ENCODE peak calls at places on chromosomes 1 and 21, in eight cellular contexts. H, Z, O, E, T, Y, V and G are unnamed samples.

GRCh38 chr1:207026177-207026576 is 6.4 kb downstream of the C1orf116 start:
- DNase-seq in Y (no peak), O (peak), T (no peak), Z (peak), H (no peak), V (no peak), E (no peak), G (peak)

GRCh38 chr1:172484252-172484651 is 40.4 kb upstream of the PIGC start:
- DNase-seq in Y (no peak), V (no peak), Z (no peak), H (no peak), E (no peak), O (no peak), T (no peak), G (peak)

GRCh38 chr1:57894315-57894714 is 470.5 kb upstream of the DAB1 start:
- DNase-seq in T (no peak), H (no peak), E (no peak), O (no peak), Y (no peak), Z (no peak), V (no peak), G (peak)

GRCh38 chr21:25985990-25986389 is 184.6 kb downstream of the APP start:
- DNase-seq in H (no peak), V (no peak), T (no peak), Z (no peak), E (no peak), Y (no peak), O (no peak), G (no peak)

GRCh38 chr1:19640363-19641316 is 3.5 kb upstream of the NBL1 start:
- DNase-seq in Y (no peak), T (no peak), V (no peak), H (peak), Z (no peak), O (no peak), E (no peak), G (peak)

GRCh38 chr1:17012775-17013501 is 1.2 kb upstream of the ATP13A2 start:
- DNase-seq in V (no peak), H (no peak), E (no peak), Y (no peak), O (peak), Z (peak), T (no peak), G (no peak)

GRCh38 chr1:234078143-234078542 is 173.7 kb downstream of the SLC35F3 start:
- DNase-seq in E (no peak), H (no peak), V (no peak), Y (no peak), O (no peak), T (no peak), Z (no peak), G (no peak)

GRCh38 chr1:2785631-2786328 is 15.7 kb downstream of the TTC34 start:
- DNase-seq in O (no peak), E (no peak), Y (no peak), V (no peak), Z (no peak), T (no peak), H (no peak), G (no peak)

GRCh38 chr1:183248989-183249691 is 63.1 kb downstream of the LAMC2 start:
- DNase-seq in V (no peak), Y (no peak), E (no peak), T (no peak), H (no peak), Z (no peak), O (peak), G (peak)

GRCh38 chr1:178093150-178093957 is 550 bp upstream of the RASAL2 start:
- DNase-seq in E (peak), H (peak), T (peak), Z (peak), V (peak), Y (no peak), O (peak), G (peak)

GRCh38 chr1:67652800-67653199 is 32.2 kb upstream of the GADD45A start:
- DNase-seq in Y (no peak), E (no peak), H (no peak), O (peak), T (no peak), V (peak), Z (peak), G (peak)

GRCh38 chr1:42935313-42935624 is 23.4 kb downstream of the SLC2A1 start:
- DNase-seq in Z (no peak), T (peak), Y (no peak), H (no peak), E (no peak), V (no peak), O (no peak), G (no peak)
- H3K4me3 ChIP-seq in Z (no peak), T (no peak), Y (no peak), H (no peak), E (no peak), V (no peak), O (no peak), G (no peak)

GRCh38 chr1:27358928-27359313 is 7.8 kb downstream of the MAP3K6 start:
- DNase-seq in Y (no peak), V (no peak), H (no peak), O (no peak), E (no peak), T (no peak), Z (no peak), G (no peak)

GRCh38 chr1:27360159-27361043 is 6.4 kb downstream of the MAP3K6 start:
- DNase-seq in Y (no peak), Z (no peak), O (no peak), E (no peak), H (no peak), T (no peak), V (no peak), G (no peak)

GRCh38 chr1:27361553-27361952 is 5.2 kb downstream of the MAP3K6 start:
- DNase-seq in O (no peak), H (no peak), E (no peak), T (no peak), Y (no peak), Z (no peak), V (no peak), G (no peak)

GRCh38 chr1:27359822-27360158 is 7.0 kb downstream of the MAP3K6 start:
- DNase-seq in T (no peak), Z (no peak), V (no peak), E (no peak), O (no peak), Y (no peak), H (no peak), G (no peak)

DNA sequence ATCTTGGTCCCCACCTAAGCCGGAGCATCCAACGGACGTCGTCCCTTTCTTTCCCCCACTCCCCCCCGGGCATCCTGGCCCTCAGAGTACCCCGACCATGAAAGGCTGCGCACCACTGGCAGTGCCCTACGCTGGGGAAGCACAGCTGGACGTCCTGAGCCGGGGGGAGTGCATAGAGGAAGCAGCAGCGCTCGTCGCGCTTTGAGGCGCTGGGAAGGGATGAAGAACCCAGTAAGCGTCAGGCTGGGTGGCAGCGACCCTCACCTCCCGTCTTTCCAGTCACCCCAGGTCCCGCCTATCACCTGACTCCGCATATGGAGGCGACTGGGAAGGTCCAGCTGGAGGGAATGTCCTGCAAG is 5.7 kb downstream of the MAP3K6 start:
- DNase-seq in T (no peak), Z (no peak), Y (no peak), E (no peak), H (no peak), V (no peak), O (no peak), G (no peak)
- H3K4me3 ChIP-seq in T (no peak), Z (no peak), Y (no peak), E (no peak), H (no peak), V (no peak), O (no peak), G (no peak)

GRCh38 chr21:36695283-36695634 is 3.7 kb upstream of the SIM2 start:
- DNase-seq in H (no peak), O (no peak), E (no peak), Y (no peak), V (no peak), Z (no peak), T (no peak), G (no peak)
- H3K4me3 ChIP-seq in H (no peak), O (no peak), E (no peak), Y (no peak), V (no peak), Z (no peak), T (no peak), G (no peak)

GRCh38 chr1:10613861-10614260 is 139.1 kb downstream of the PEX14 start:
- DNase-seq in V (no peak), E (no peak), Y (no peak), T (no peak), H (no peak), O (no peak), Z (no peak), G (no peak)

GRCh38 chr1:10613340-10613739 is 138.6 kb downstream of the PEX14 start:
- DNase-seq in O (no peak), E (no peak), Z (no peak), T (no peak), H (no peak), Y (no peak), V (no peak), G (no peak)

GRCh38 chr1:10614377-10615225 is 139.9 kb downstream of the PEX14 start:
- DNase-seq in H (no peak), Y (no peak), V (no peak), E (no peak), O (no peak), Z (no peak), T (no peak), G (no peak)

GRCh38 chr1:10610901-10611600 is 136.3 kb downstream of the PEX14 start:
- DNase-seq in T (no peak), E (no peak), O (peak), H (no peak), Z (no peak), V (no peak), Y (no peak), G (no peak)

DNA sequence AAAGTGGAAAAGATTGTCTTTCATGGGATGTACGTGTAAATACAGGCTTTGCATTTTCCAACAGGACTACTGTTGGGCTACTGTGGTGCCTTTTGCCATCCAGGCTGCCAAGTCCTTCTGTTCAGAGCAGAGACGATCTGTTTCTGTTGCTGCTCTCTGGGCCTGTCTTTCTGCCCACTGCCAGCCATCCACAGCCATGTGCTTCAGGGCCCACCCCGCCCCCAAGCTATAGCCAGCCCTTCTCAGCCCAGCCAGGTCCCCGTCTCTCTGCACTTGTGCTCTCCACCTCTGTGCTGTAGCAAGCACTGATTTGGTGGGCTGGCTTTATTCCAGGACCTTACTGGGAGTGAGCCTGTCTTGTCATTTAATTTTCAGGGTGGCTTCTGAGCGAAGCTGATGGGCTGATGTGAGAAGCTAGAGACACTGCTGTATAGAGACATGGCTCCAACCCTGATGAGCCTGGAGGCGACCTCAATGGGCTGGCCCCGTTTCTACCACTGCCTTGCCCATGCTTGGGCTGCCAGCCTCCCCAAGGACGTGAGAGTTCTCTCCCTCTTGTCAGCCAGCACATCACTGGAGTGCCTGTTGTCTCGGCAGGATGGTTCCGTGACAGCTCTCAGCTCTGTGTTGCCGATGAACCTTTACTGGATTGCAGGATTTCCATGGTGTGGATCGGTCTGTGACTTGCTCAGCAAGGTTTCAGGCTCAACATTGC is 137.9 kb downstream of the PEX14 start:
- DNase-seq in Z (no peak), H (no peak), Y (no peak), O (no peak), V (no peak), T (no peak), E (no peak), G (no peak)
- H3K4me3 ChIP-seq in Z (no peak), H (no peak), Y (no peak), O (no peak), V (no peak), T (no peak), E (no peak), G (no peak)

GRCh38 chr1:200238311-200238710 is 171.5 kb downstream of the ZNF281 start:
- DNase-seq in T (no peak), Y (no peak), V (no peak), O (peak), E (no peak), Z (no peak), H (no peak), G (no peak)

GRCh38 chr1:200237066-200237465 is 172.8 kb downstream of the ZNF281 start:
- DNase-seq in T (no peak), H (no peak), Z (no peak), V (no peak), E (no peak), O (no peak), Y (no peak), G (peak)

GRCh38 chr1:200243042-200243437 is 166.8 kb downstream of the ZNF281 start:
- DNase-seq in Z (no peak), T (no peak), Y (no peak), H (no peak), E (no peak), O (no peak), V (no peak), G (no peak)

GRCh38 chr1:200242379-200243041 is 167.3 kb downstream of the ZNF281 start:
- DNase-seq in Z (no peak), Y (no peak), V (no peak), T (no peak), H (no peak), E (no peak), O (peak), G (no peak)

DNA sequence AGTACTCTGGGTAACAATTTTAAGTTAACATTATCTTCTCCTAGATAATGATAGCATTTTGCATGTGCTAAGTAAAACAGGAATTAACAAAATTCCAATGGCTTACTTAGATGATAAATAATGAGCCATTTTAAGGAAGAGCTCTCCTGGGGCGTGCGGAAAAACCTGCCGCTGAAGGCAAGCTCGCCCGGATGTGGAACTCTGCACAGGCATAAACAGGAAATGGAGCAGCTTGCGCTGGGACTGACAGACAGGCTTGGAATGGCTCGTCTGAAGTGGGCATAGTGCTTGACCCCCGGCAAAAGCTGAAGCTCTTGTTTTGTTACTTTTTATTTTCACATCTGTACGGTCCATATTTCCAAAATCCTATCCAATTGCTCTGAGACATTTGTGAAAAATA is 169.2 kb downstream of the ZNF281 start:
- DNase-seq in T (no peak), O (peak), Y (no peak), E (no peak), Z (no peak), H (no peak), V (no peak), G (no peak)
- H3K4me3 ChIP-seq in T (no peak), O (no peak), Y (no peak), E (no peak), Z (no peak), H (no peak), V (no peak), G (no peak)

GRCh38 chr21:41926068-41926806 is 27.6 kb downstream of the C2CD2 start:
- DNase-seq in Z (peak), T (no peak), H (no peak), Y (peak), V (no peak), O (peak), E (no peak), G (peak)
- H3K4me3 ChIP-seq in Z (peak), T (peak), H (no peak), Y (peak), V (peak), O (no peak), E (peak), G (peak)

GRCh38 chr1:155961937-155962336 is 16.4 kb downstream of the ARHGEF2 start:
- DNase-seq in O (peak), E (peak), T (peak), Z (peak), H (peak), V (peak), Y (no peak), G (peak)
- H3K4me3 ChIP-seq in O (no peak), E (no peak), T (no peak), Z (no peak), H (peak), V (no peak), Y (no peak), G (no peak)